ENCODE peak calls at places on chromosomes 7 and 10, in eight cellular contexts. B is fibroblast of the aortic adventitia, R is glutamatergic neuron, X is heart left ventricle, C is HCT116, J is epithelial cell of esophagus, S is adrenal gland, N is endothelial cell. T is an unnamed sample.

GRCh38 chr7:69219381-69219780 is 378.9 kb upstream of the AUTS2 start:
- DNase-seq in R (no peak), N (no peak), S (no peak), B (no peak), X (no peak), C (no peak), J (no peak), T (no peak)

GRCh38 chr7:42170724-42171123 is 66.3 kb downstream of the GLI3 start:
- DNase-seq in N (no peak), B (no peak), S (no peak), J (peak; percentile 80), C (no peak), R (no peak), X (no peak), T (no peak)

GRCh38 chr7:77537136-77537594 is at the start of gene PTPN12:
- DNase-seq in N (no peak), J (no peak), S (no peak), B (no peak), X (no peak), R (no peak), C (no peak), T (no peak)

GRCh38 chr10:124186956-124187355 is 93.6 kb upstream of the CHST15 start:
- DNase-seq in B (no peak), R (no peak), N (no peak), J (no peak), X (no peak), S (no peak), C (no peak), T (no peak)

GRCh38 chr10:93030409-93030808 is 30.2 kb upstream of the CYP26C1 start:
- DNase-seq in N (no peak), X (no peak), S (no peak), C (peak; percentile 8), B (peak; percentile 78), J (peak; percentile 67), R (no peak), T (no peak)

GRCh38 chr7:2008101-2008935 is 224.4 kb downstream of the MAD1L1 start:
- DNase-seq in X (no peak), J (no peak), R (peak; percentile 52), N (no peak), S (no peak), B (no peak), C (no peak), T (no peak)

GRCh38 chr7:132472463-132473120 is 103.7 kb downstream of the PLXNA4 start:
- DNase-seq in N (no peak), B (peak; percentile 78), J (peak; percentile 7), X (peak; percentile 78), S (peak; percentile 40), R (peak; percentile 81), C (no peak), T (peak; percentile 38)

GRCh38 chr7:30752979-30753378 is 1.0 kb downstream of the INMT start:
- DNase-seq in J (no peak), N (no peak), B (peak; percentile 92), C (no peak), X (peak; percentile 90), R (no peak), S (peak; percentile 78), T (no peak)

GRCh38 chr7:38862666-38863065 is 46.3 kb downstream of the VPS41 start:
- DNase-seq in B (no peak), R (no peak), C (no peak), S (no peak), X (no peak), J (no peak), N (no peak), T (no peak)

GRCh38 chr7:3835102-3835501 is 534.0 kb downstream of the SDK1 start:
- DNase-seq in R (no peak), N (no peak), B (no peak), C (no peak), X (no peak), S (no peak), J (peak; percentile 66), T (no peak)

GRCh38 chr7:148909560-148909959 is 25.5 kb upstream of the EZH2 start:
- DNase-seq in J (no peak), B (no peak), N (no peak), S (no peak), C (no peak), R (no peak), X (no peak), T (no peak)

GRCh38 chr10:127228195-127228785 is 31.9 kb upstream of the INSYN2A start:
- DNase-seq in S (no peak), X (no peak), R (no peak), C (no peak), B (peak; percentile 34), N (no peak), J (no peak), T (no peak)

GRCh38 chr7:155312653-155313052 is 15.0 kb downstream of the INSIG1 start:
- DNase-seq in S (no peak), R (no peak), X (no peak), C (no peak), J (no peak), N (no peak), B (no peak), T (no peak)

GRCh38 chr10:66746711-66747110 is 179.1 kb upstream of the LRRTM3 start:
- DNase-seq in X (no peak), J (peak; percentile 1), R (no peak), N (no peak), C (no peak), B (peak; percentile 14), S (no peak), T (no peak)

GRCh38 chr7:147432068-147432467 is 1158.5 kb upstream of the C7orf33 start:
- DNase-seq in S (no peak), N (peak; percentile 15), B (peak; percentile 54), R (no peak), X (no peak), J (no peak), C (no peak), T (no peak)

GRCh38 chr7:52273685-52274610 is 761.5 kb upstream of the POM121L12 start:
- DNase-seq in R (no peak), J (peak; percentile 0), C (no peak), N (no peak), X (no peak), B (no peak), S (no peak), T (no peak)

GRCh38 chr10:26962835-26963234 is 102.1 kb upstream of the ABI1 start:
- DNase-seq in X (no peak), N (no peak), J (no peak), S (no peak), R (no peak), B (no peak), C (no peak), T (no peak)

GRCh38 chr10:77175631-77176222 is 461.9 kb downstream of the KCNMA1 start:
- DNase-seq in C (no peak), S (no peak), J (no peak), B (no peak), R (no peak), X (no peak), N (no peak), T (no peak)

GRCh38 chr7:100584677-100585510 is 1.0 kb downstream of the LRCH4 start:
- DNase-seq in B (peak; percentile 89), N (peak; percentile 65), R (peak; percentile 61), S (peak; percentile 84), J (peak; percentile 64), C (no peak), X (peak; percentile 71), T (no peak)

DNA sequence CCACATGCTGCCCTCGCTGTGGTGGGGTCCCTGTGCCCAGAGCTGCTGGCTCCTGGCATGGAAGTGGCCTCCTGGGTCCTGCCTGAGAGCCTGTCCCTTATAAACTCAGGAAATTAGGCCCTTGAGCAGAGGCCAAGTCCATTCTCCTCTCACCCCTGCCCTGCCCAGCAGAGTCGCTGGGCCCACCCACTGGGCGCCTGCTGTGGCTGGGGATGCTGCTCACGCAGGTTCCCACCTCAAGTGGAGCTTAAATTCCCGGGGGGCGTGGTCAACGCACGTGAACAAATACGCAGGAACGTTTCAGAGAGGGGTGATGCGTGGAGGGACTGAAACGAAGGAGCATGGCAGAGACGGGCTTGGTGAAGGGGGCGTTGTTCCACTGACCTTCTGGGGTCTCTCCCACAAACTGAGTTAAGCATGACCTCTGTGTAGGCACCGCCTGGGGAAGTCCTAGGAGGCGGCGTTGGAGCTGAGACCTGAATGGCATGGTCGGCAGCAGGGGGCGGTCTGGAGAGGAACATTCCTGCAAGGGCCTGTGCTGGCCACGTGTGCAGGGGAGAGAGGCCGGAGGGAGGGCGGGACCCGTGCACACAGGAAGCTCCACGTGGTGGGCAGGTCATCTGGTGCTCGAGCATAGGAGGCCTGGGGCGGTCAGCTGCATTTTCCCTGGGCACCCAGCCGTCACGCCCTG is 27.9 kb downstream of the FAM20C start:
- DNase-seq in X (no peak), B (no peak), N (peak; percentile 23), C (no peak), S (no peak), J (no peak), R (peak; percentile 61), T (peak; percentile 18)
- TF ChIP-seq CTCF in X (no peak), B (no peak), N (no peak), C (no peak), S (no peak), J (no peak), R (no peak), T (no peak)

DNA sequence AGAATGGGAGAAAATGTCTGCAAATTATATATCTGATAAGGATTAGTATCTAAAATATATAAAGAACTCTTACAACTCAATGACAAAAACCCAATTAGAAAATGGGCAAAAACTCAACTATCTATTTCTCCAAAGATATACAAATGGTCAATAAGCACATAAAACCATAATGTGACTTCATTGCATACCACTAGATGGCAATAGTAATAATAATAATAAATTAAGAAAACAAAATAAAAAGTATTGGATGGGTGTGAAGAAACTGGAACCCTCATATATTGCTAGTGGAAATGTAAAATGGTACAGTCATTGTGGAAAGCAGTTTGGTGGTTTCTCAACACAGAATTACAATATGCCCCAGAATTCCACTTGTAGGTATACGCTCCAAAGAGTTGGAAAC is 98.8 kb downstream of the VIPR2 start:
- DNase-seq in J (no peak), S (no peak), B (no peak), R (no peak), C (no peak), X (no peak), N (no peak), T (no peak)
- TF ChIP-seq CTCF in J (no peak), S (no peak), B (no peak), R (no peak), C (peak; percentile 14), X (no peak), N (no peak), T (peak; percentile 20)

DNA sequence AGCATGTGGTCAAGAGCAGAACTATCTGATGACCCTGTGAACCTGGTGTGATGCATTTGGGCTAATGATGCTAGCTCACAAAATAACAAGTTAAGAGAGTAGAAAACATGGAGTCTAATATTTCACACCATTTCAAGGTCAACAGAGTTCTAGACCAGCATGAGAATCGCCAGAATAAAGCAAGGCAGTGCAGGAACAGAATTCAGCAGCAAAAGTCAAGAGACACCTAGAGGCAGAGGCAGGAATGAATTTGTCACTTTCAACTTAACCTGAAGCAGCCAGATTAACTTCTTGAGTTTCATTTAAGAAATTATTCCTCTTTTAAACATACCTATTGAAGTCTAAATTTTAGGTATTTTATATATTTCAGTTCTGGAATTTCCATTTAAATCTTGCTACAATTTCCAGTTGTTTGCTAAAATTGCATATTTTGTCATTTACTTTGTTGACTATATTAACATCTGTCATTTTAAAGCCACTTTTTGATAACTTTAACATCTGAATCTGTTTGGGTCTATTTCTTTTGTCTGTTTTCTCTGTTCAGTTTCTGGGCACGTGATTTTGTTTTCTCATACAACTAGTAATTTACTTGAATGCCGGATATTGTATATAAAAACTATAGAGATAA is 44.2 kb upstream of the PRSS58 start:
- DNase-seq in C (peak; percentile 22), S (no peak), N (no peak), X (no peak), R (no peak), B (peak; percentile 16), J (peak; percentile 39), T (no peak)
- TF ChIP-seq CTCF in C (peak; percentile 62), S (no peak), N (peak; percentile 57), X (no peak), R (peak; percentile 72), B (peak; percentile 62), J (peak; percentile 70), T (peak; percentile 64)

GRCh38 chr7:26278769-26279168 is 12.9 kb upstream of the SNX10 start:
- DNase-seq in B (peak; percentile 2), C (peak; percentile 36), J (peak; percentile 32), R (no peak), N (no peak), S (no peak), X (no peak), T (no peak)
- TF ChIP-seq CTCF in B (peak; percentile 11), C (peak; percentile 98), J (peak; percentile 34), R (no peak), N (no peak), S (peak; percentile 53), X (no peak), T (no peak)

T was measured in neural crest cell.